ENCODE peak calls at places on chromosomes 2 and 18, in nine cellular contexts. V, M, I, G, C, X, Y, A and D are unnamed samples. For H3K4me1, the result is how much of the 10 kb centered on the place peaks cover.

GRCh38 chr18:21757833-21758232 is 17.2 kb downstream of the MIB1 start:
- DNase-seq in V (no peak), Y (no peak), A (no peak), X (no peak), I (no peak), G (no peak), C (no peak), M (no peak), D (no peak)

GRCh38 chr18:34624551-34624950 is 85.5 kb upstream of the DTNA start:
- DNase-seq in V (peak), Y (peak), I (no peak), C (no peak), X (no peak), A (no peak), M (no peak), G (no peak), D (peak)

GRCh38 chr2:179854891-179855290 is 6.5 kb downstream of the ZNF385B start:
- DNase-seq in A (no peak), G (no peak), X (no peak), I (no peak), Y (no peak), M (no peak), C (no peak), V (no peak), D (no peak)

GRCh38 chr2:168346725-168347477 is 99.5 kb upstream of the STK39 start:
- DNase-seq in M (peak), A (peak), X (peak), Y (peak), G (peak), C (no peak), I (peak), V (peak), D (peak)

GRCh38 chr18:6414723-6415362 is at the start of gene L3MBTL4:
- DNase-seq in I (no peak), A (peak), M (no peak), X (peak), G (no peak), C (no peak), V (peak), Y (no peak), D (no peak)

GRCh38 chr18:79695856-79696850 is 16.6 kb downstream of the CTDP1 start:
- DNase-seq in Y (no peak), M (no peak), G (no peak), X (no peak), V (no peak), A (no peak), C (no peak), I (no peak), D (no peak)

GRCh38 chr2:136765736-136766323 is 485 bp downstream of the THSD7B start:
- DNase-seq in A (peak), C (no peak), M (no peak), G (no peak), X (no peak), V (peak), I (no peak), Y (no peak), D (no peak)

GRCh38 chr2:70560040-70560439 is 6.4 kb upstream of the TGFA start:
- DNase-seq in X (no peak), Y (no peak), I (no peak), A (no peak), G (no peak), V (no peak), C (no peak), M (no peak), D (no peak)

GRCh38 chr2:238162171-238162515 is 3.4 kb downstream of the ERFE start:
- DNase-seq in A (no peak), X (no peak), G (no peak), I (no peak), M (no peak), Y (no peak), C (no peak), V (no peak), D (no peak)

GRCh38 chr2:68727698-68728375 is 6.8 kb upstream of the ARHGAP25 start:
- DNase-seq in V (peak), I (no peak), Y (peak), M (no peak), C (no peak), X (no peak), G (peak), A (no peak), D (peak)
- H3K9ac ChIP-seq in V (no peak), I (no peak), Y (no peak), M (no peak), C (no peak), X (no peak), G (peak), A (no peak), D (peak)

DNA sequence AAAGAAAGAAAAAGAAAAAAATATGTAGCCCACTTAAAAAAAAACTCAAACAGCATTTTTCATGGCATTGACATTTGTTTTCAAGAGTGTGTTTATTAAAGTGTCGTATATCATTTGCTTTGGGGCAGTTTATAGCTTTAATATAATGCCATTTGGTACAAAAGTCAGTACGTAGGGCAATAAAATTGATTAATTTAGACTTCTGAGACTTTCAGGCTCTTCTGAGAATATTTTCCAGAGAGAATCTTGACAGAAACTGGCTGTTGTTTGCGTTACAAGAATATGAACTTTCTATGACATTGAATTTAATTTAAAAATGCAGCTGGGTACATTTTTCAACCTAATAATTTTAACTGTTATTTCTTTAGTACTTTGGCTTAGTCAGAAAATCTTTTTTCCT is 98.9 kb downstream of the RNF144A start:
- DNase-seq in Y (no peak), A (no peak), G (no peak), M (no peak), V (no peak), C (no peak), I (no peak), X (no peak), D (no peak)
- H3K4me1 ChIP-seq in Y (under half), A (under half), G (under half), M (under half), V (under half), C (under half), I (under half), X (under half), D (under half)

DNA sequence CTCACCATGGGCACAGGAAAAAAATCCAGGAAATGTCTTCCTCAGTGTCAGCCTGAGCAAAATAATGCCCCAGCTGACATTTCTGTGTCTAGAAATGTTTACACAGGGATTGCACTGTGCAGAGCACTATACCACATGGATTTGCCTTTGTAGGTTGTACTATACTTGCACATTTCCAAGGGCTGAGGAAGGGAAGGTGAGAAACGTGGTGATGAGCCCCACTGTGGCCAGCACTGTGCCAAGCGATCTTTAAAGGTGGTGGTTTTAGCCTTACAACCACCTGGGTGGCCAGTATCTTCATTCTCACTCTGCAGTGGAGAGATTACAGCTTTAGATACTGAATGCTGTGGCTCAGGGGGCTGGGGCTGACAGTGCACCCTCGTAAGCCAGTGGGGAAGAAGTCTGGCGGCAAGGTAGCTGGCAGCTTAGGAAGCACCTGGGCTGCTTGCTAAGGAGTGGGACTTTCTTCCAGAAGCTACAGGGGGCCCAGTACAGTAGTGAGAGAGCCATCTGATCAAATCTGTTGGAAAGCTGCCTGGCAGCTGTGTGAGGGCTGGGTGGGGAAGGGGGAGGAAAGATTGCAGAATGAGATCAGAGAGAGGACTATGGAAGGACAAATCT is 81.4 kb upstream of the MSH2 start:
- DNase-seq in G (no peak), C (no peak), A (no peak), Y (peak), V (no peak), I (no peak), M (peak), X (no peak), D (no peak)
- H3K4me3 ChIP-seq in G (no peak), C (no peak), A (no peak), Y (no peak), V (no peak), I (no peak), M (no peak), X (no peak), D (no peak)

GRCh38 chr2:128411431-128411830 is 92.8 kb upstream of the HS6ST1 start:
- DNase-seq in X (peak), A (peak), G (no peak), V (no peak), C (no peak), M (no peak), I (no peak), Y (no peak), D (no peak)

GRCh38 chr2:128413014-128413717 is 94.5 kb upstream of the HS6ST1 start:
- DNase-seq in X (peak), C (no peak), I (no peak), V (no peak), M (no peak), Y (no peak), G (no peak), A (peak), D (no peak)

GRCh38 chr2:128413718-128414341 is 95.2 kb upstream of the HS6ST1 start:
- DNase-seq in C (no peak), I (no peak), Y (no peak), M (no peak), G (no peak), X (peak), A (peak), V (no peak), D (no peak)

GRCh38 chr2:128410758-128411215 is 92.1 kb upstream of the HS6ST1 start:
- DNase-seq in V (no peak), X (no peak), G (no peak), A (peak), Y (no peak), C (no peak), M (no peak), I (no peak), D (no peak)

GRCh38 chr2:128412181-128412871 is 93.7 kb upstream of the HS6ST1 start:
- DNase-seq in I (no peak), C (no peak), A (peak), V (no peak), X (peak), M (no peak), G (no peak), Y (no peak), D (peak)
- H3K9ac ChIP-seq in I (no peak), C (no peak), A (no peak), V (no peak), X (no peak), M (no peak), G (no peak), Y (no peak), D (no peak)

DNA sequence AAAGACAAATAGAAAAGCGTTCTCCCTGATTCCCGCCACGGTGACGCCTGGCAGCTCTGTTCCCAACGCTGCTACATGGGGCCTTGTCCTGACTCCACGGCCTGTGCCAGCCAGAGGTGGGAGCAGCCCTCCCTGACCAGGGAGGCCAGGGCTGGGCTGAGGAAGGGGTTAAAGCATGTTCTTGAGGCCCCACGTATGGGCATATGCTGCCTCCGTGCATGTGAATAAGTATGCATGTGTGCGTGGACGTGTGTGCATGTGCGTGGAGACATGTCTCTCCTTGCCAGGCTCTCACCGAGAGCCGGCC is 1.6 kb upstream of the SNED1 start:
- DNase-seq in G (no peak), C (no peak), A (peak), X (no peak), M (no peak), Y (no peak), I (no peak), V (no peak), D (no peak)
- H3K4me1 ChIP-seq in G (under half), C (under half), A (under half), X (under half), M (under half), Y (under half), I (under half), V (under half), D (under half)